ENCODE peak calls at places on chromosomes 12 and 14, in ten cellular contexts. One of them, this sample, is unnamed.

GRCh38 chr12:87848248-87848868 is 180.8 kb downstream of the C12orf50 start:
- DNase-seq in cardiac muscle cell: peak; percentile 88
- DNase-seq in transverse colon: no peak
- DNase-seq in GM10248: peak; percentile 30
- DNase-seq in MCF 10A: peak; percentile 70
- DNase-seq in Calu3: peak; percentile 53
- DNase-seq in nephron progenitor cell: peak; percentile 19
- DNase-seq in astrocyte of the spinal cord: peak; percentile 82
- DNase-seq in hepatocyte: peak; percentile 78
- DNase-seq in uterus: no peak
- DNase-seq in this sample: peak; percentile 49

GRCh38 chr12:6458281-6459003 is 6.6 kb downstream of the TAPBPL start:
- DNase-seq in uterus: no peak
- DNase-seq in MCF 10A: no peak
- DNase-seq in Calu3: no peak
- DNase-seq in astrocyte of the spinal cord: no peak
- DNase-seq in transverse colon: no peak
- DNase-seq in GM10248: no peak
- DNase-seq in nephron progenitor cell: no peak
- DNase-seq in hepatocyte: no peak
- DNase-seq in cardiac muscle cell: no peak
- DNase-seq in this sample: no peak

GRCh38 chr14:75427482-75428229 is at the start of gene JDP2:
- DNase-seq in uterus: peak; percentile 93
- DNase-seq in transverse colon: peak; percentile 94
- DNase-seq in astrocyte of the spinal cord: peak; percentile 79
- DNase-seq in cardiac muscle cell: peak; percentile 92
- DNase-seq in nephron progenitor cell: peak; percentile 84
- DNase-seq in MCF 10A: peak; percentile 62
- DNase-seq in Calu3: peak; percentile 87
- DNase-seq in GM10248: peak; percentile 62
- DNase-seq in hepatocyte: peak; percentile 93
- DNase-seq in this sample: peak; percentile 38

GRCh38 chr12:51318846-51319570 is 5.0 kb downstream of the BIN2 start:
- DNase-seq in cardiac muscle cell: peak; percentile 7
- DNase-seq in astrocyte of the spinal cord: no peak
- DNase-seq in uterus: no peak
- DNase-seq in hepatocyte: no peak
- DNase-seq in transverse colon: peak; percentile 46
- DNase-seq in GM10248: peak; percentile 40
- DNase-seq in Calu3: no peak
- DNase-seq in nephron progenitor cell: no peak
- DNase-seq in MCF 10A: peak; percentile 37
- DNase-seq in this sample: no peak

GRCh38 chr12:67355428-67356385 is 86.5 kb downstream of the CAND1 start:
- DNase-seq in transverse colon: no peak
- DNase-seq in astrocyte of the spinal cord: peak; percentile 78
- DNase-seq in GM10248: peak; percentile 28
- DNase-seq in cardiac muscle cell: peak; percentile 84
- DNase-seq in nephron progenitor cell: peak; percentile 6
- DNase-seq in Calu3: peak; percentile 11
- DNase-seq in MCF 10A: peak; percentile 59
- DNase-seq in uterus: no peak
- DNase-seq in hepatocyte: peak; percentile 73
- DNase-seq in this sample: no peak

GRCh38 chr12:26471560-26471959 is 276.2 kb downstream of the SSPN start:
- DNase-seq in transverse colon: no peak
- DNase-seq in hepatocyte: no peak
- DNase-seq in cardiac muscle cell: peak; percentile 11
- DNase-seq in MCF 10A: no peak
- DNase-seq in uterus: no peak
- DNase-seq in Calu3: no peak
- DNase-seq in GM10248: peak; percentile 71
- DNase-seq in nephron progenitor cell: no peak
- DNase-seq in astrocyte of the spinal cord: peak; percentile 68
- DNase-seq in this sample: no peak

GRCh38 chr14:25887251-25887908 is 710.5 kb downstream of the NOVA1 start:
- DNase-seq in Calu3: no peak
- DNase-seq in GM10248: no peak
- DNase-seq in hepatocyte: no peak
- DNase-seq in cardiac muscle cell: no peak
- DNase-seq in nephron progenitor cell: no peak
- DNase-seq in astrocyte of the spinal cord: peak; percentile 29
- DNase-seq in transverse colon: no peak
- DNase-seq in uterus: no peak
- DNase-seq in MCF 10A: no peak
- DNase-seq in this sample: peak; percentile 84

GRCh38 chr14:41739203-41739602 is 132.5 kb downstream of the LRFN5 start:
- DNase-seq in Calu3: no peak
- DNase-seq in MCF 10A: no peak
- DNase-seq in nephron progenitor cell: no peak
- DNase-seq in uterus: no peak
- DNase-seq in cardiac muscle cell: no peak
- DNase-seq in transverse colon: no peak
- DNase-seq in hepatocyte: no peak
- DNase-seq in astrocyte of the spinal cord: no peak
- DNase-seq in GM10248: no peak
- DNase-seq in this sample: no peak

GRCh38 chr12:6089041-6089823 is 35.2 kb downstream of the VWF start:
- DNase-seq in hepatocyte: peak; percentile 83
- DNase-seq in cardiac muscle cell: no peak
- DNase-seq in MCF 10A: peak; percentile 69
- DNase-seq in GM10248: no peak
- DNase-seq in nephron progenitor cell: peak; percentile 13
- DNase-seq in astrocyte of the spinal cord: peak; percentile 33
- DNase-seq in uterus: no peak
- DNase-seq in Calu3: peak; percentile 40
- DNase-seq in transverse colon: peak; percentile 22
- DNase-seq in this sample: no peak

GRCh38 chr12:25887367-25887766 is 71.1 kb upstream of the RASSF8 start:
- DNase-seq in astrocyte of the spinal cord: no peak
- DNase-seq in transverse colon: no peak
- DNase-seq in hepatocyte: no peak
- DNase-seq in cardiac muscle cell: no peak
- DNase-seq in uterus: no peak
- DNase-seq in nephron progenitor cell: no peak
- DNase-seq in Calu3: no peak
- DNase-seq in GM10248: no peak
- DNase-seq in MCF 10A: no peak
- DNase-seq in this sample: no peak

GRCh38 chr12:43104524-43104923 is 447.5 kb downstream of the ADAMTS20 start:
- DNase-seq in hepatocyte: no peak
- DNase-seq in MCF 10A: peak; percentile 13
- DNase-seq in uterus: no peak
- DNase-seq in transverse colon: no peak
- DNase-seq in Calu3: no peak
- DNase-seq in astrocyte of the spinal cord: peak; percentile 90
- DNase-seq in cardiac muscle cell: peak; percentile 82
- DNase-seq in nephron progenitor cell: no peak
- DNase-seq in GM10248: no peak
- DNase-seq in this sample: no peak

GRCh38 chr12:28086521-28086920 is 103.7 kb upstream of the CCDC91 start:
- DNase-seq in uterus: no peak
- DNase-seq in transverse colon: no peak
- DNase-seq in astrocyte of the spinal cord: no peak
- DNase-seq in nephron progenitor cell: no peak
- DNase-seq in hepatocyte: no peak
- DNase-seq in cardiac muscle cell: peak; percentile 42
- DNase-seq in GM10248: no peak
- DNase-seq in Calu3: no peak
- DNase-seq in MCF 10A: no peak
- DNase-seq in this sample: no peak

GRCh38 chr12:3293446-3294161 is 197.4 kb upstream of the PRMT8 start:
- DNase-seq in MCF 10A: no peak
- DNase-seq in transverse colon: no peak
- DNase-seq in cardiac muscle cell: peak; percentile 63
- DNase-seq in hepatocyte: no peak
- DNase-seq in GM10248: no peak
- DNase-seq in astrocyte of the spinal cord: no peak
- DNase-seq in nephron progenitor cell: no peak
- DNase-seq in Calu3: no peak
- DNase-seq in uterus: no peak
- DNase-seq in this sample: no peak

GRCh38 chr14:56273151-56273550 is 154.9 kb downstream of the PELI2 start:
- DNase-seq in uterus: no peak
- DNase-seq in GM10248: no peak
- DNase-seq in hepatocyte: no peak
- DNase-seq in cardiac muscle cell: peak; percentile 20
- DNase-seq in transverse colon: no peak
- DNase-seq in Calu3: no peak
- DNase-seq in nephron progenitor cell: no peak
- DNase-seq in astrocyte of the spinal cord: peak; percentile 3
- DNase-seq in MCF 10A: no peak
- DNase-seq in this sample: no peak

GRCh38 chr12:77932216-77932615 is 101.5 kb downstream of the NAV3 start:
- DNase-seq in cardiac muscle cell: no peak
- DNase-seq in Calu3: no peak
- DNase-seq in astrocyte of the spinal cord: no peak
- DNase-seq in GM10248: no peak
- DNase-seq in uterus: no peak
- DNase-seq in transverse colon: no peak
- DNase-seq in MCF 10A: no peak
- DNase-seq in hepatocyte: no peak
- DNase-seq in nephron progenitor cell: no peak
- DNase-seq in this sample: no peak
- TF ChIP-seq CTCF in cardiac muscle cell: peak; percentile 4
- TF ChIP-seq CTCF in Calu3: no peak
- TF ChIP-seq CTCF in astrocyte of the spinal cord: peak; percentile 21
- TF ChIP-seq CTCF in GM10248: no peak
- TF ChIP-seq CTCF in uterus: no peak
- TF ChIP-seq CTCF in transverse colon: no peak
- TF ChIP-seq CTCF in MCF 10A: no peak
- TF ChIP-seq CTCF in hepatocyte: peak; percentile 24
- TF ChIP-seq CTCF in nephron progenitor cell: peak; percentile 15
- TF ChIP-seq CTCF in this sample: peak; percentile 23

GRCh38 chr14:58395815-58396626 is at the start of gene TOMM20L:
- DNase-seq in transverse colon: peak; percentile 80
- DNase-seq in Calu3: peak; percentile 80
- DNase-seq in MCF 10A: peak; percentile 45
- DNase-seq in GM10248: peak; percentile 90
- DNase-seq in nephron progenitor cell: peak; percentile 81
- DNase-seq in cardiac muscle cell: peak; percentile 78
- DNase-seq in hepatocyte: peak; percentile 87
- DNase-seq in astrocyte of the spinal cord: peak; percentile 55
- DNase-seq in uterus: peak; percentile 70
- DNase-seq in this sample: peak; percentile 29

GRCh38 chr14:58398895-58399294 is 3.2 kb downstream of the TOMM20L start:
- DNase-seq in cardiac muscle cell: no peak
- DNase-seq in hepatocyte: no peak
- DNase-seq in uterus: no peak
- DNase-seq in GM10248: no peak
- DNase-seq in astrocyte of the spinal cord: no peak
- DNase-seq in Calu3: no peak
- DNase-seq in MCF 10A: no peak
- DNase-seq in transverse colon: no peak
- DNase-seq in nephron progenitor cell: no peak
- DNase-seq in this sample: no peak

GRCh38 chr14:58398495-58398894 is 2.8 kb downstream of the TOMM20L start:
- DNase-seq in uterus: no peak
- DNase-seq in astrocyte of the spinal cord: no peak
- DNase-seq in MCF 10A: no peak
- DNase-seq in nephron progenitor cell: no peak
- DNase-seq in Calu3: no peak
- DNase-seq in hepatocyte: no peak
- DNase-seq in cardiac muscle cell: no peak
- DNase-seq in GM10248: no peak
- DNase-seq in transverse colon: no peak
- DNase-seq in this sample: no peak

DNA sequence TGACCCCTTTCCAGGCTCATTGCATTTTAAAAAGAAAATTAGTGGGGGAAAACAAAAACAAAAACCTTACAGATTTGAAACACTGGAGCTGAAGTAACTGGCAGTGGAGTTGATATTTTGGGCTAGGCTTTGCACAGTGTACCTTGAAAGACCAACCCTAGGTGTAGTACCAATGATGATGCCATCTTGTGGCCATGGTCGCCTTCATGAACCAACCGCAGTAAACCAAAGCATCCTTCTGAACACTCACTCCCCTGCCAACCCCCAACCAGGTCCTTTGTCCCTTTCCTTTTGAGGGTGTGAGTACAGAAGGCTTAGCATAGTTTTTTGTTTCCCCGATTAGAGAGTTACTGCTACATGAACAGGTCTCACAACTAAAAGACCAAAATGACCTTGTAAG is 5.9 kb downstream of the TOMM20L start:
- DNase-seq in cardiac muscle cell: no peak
- DNase-seq in transverse colon: no peak
- DNase-seq in GM10248: no peak
- DNase-seq in hepatocyte: no peak
- DNase-seq in MCF 10A: peak; percentile 9
- DNase-seq in uterus: no peak
- DNase-seq in nephron progenitor cell: no peak
- DNase-seq in astrocyte of the spinal cord: no peak
- DNase-seq in Calu3: no peak
- DNase-seq in this sample: no peak
- TF ChIP-seq CTCF in cardiac muscle cell: no peak
- TF ChIP-seq CTCF in transverse colon: no peak
- TF ChIP-seq CTCF in GM10248: no peak
- TF ChIP-seq CTCF in hepatocyte: no peak
- TF ChIP-seq CTCF in MCF 10A: no peak
- TF ChIP-seq CTCF in uterus: no peak
- TF ChIP-seq CTCF in nephron progenitor cell: no peak
- TF ChIP-seq CTCF in astrocyte of the spinal cord: peak; percentile 6
- TF ChIP-seq CTCF in Calu3: no peak
- TF ChIP-seq CTCF in this sample: peak; percentile 22

DNA sequence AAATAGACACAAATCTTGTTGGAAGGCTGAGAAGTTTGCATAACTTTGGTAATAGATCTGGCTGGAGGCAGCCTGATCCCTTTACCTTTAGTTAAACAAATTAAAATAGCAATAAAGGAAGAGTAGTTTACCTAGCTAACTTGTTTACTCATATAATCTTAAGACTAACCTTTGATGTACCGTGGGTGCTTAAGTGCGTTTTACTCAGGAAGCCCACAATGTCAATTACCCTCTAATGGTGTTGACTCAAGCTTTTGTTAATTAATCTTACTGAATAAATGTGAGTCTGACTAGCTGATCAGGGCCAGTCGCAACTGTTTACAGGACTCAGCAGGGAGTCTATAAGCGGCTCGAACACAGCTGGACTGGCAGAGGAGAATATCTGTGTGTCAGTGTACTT is 51.5 kb downstream of the FAR2 start:
- DNase-seq in cardiac muscle cell: no peak
- DNase-seq in MCF 10A: no peak
- DNase-seq in Calu3: no peak
- DNase-seq in hepatocyte: no peak
- DNase-seq in nephron progenitor cell: no peak
- DNase-seq in uterus: no peak
- DNase-seq in transverse colon: no peak
- DNase-seq in GM10248: no peak
- DNase-seq in astrocyte of the spinal cord: no peak
- DNase-seq in this sample: no peak
- TF ChIP-seq CTCF in cardiac muscle cell: no peak
- TF ChIP-seq CTCF in MCF 10A: no peak
- TF ChIP-seq CTCF in Calu3: no peak
- TF ChIP-seq CTCF in hepatocyte: no peak
- TF ChIP-seq CTCF in nephron progenitor cell: no peak
- TF ChIP-seq CTCF in uterus: no peak
- TF ChIP-seq CTCF in transverse colon: no peak
- TF ChIP-seq CTCF in GM10248: no peak
- TF ChIP-seq CTCF in astrocyte of the spinal cord: no peak
- TF ChIP-seq CTCF in this sample: no peak

GRCh38 chr14:22399776-22400175 is 189.2 kb downstream of the DAD1 start:
- DNase-seq in astrocyte of the spinal cord: no peak
- DNase-seq in MCF 10A: no peak
- DNase-seq in Calu3: no peak
- DNase-seq in uterus: no peak
- DNase-seq in GM10248: no peak
- DNase-seq in nephron progenitor cell: no peak
- DNase-seq in hepatocyte: no peak
- DNase-seq in transverse colon: no peak
- DNase-seq in cardiac muscle cell: no peak
- DNase-seq in this sample: no peak
- TF ChIP-seq CTCF in astrocyte of the spinal cord: no peak
- TF ChIP-seq CTCF in MCF 10A: no peak
- TF ChIP-seq CTCF in Calu3: no peak
- TF ChIP-seq CTCF in uterus: no peak
- TF ChIP-seq CTCF in GM10248: no peak
- TF ChIP-seq CTCF in nephron progenitor cell: no peak
- TF ChIP-seq CTCF in hepatocyte: no peak
- TF ChIP-seq CTCF in transverse colon: no peak
- TF ChIP-seq CTCF in cardiac muscle cell: no peak
- TF ChIP-seq CTCF in this sample: no peak

This sample was measured in foreskin keratinocyte.